ENCODE peak calls at places on chromosomes 1 and 21, in four cellular contexts. X, J, C and B are unnamed samples.

GRCh38 chr1:242890211-242890741 is 364.8 kb downstream of the CEP170 start:
- DNase-seq in C (no peak), X (no peak), J (no peak), B (peak)

GRCh38 chr1:47763456-47764171 is 233.6 kb downstream of the TRABD2B start:
- DNase-seq in C (no peak), X (no peak), J (no peak), B (no peak)

GRCh38 chr1:40780678-40781613 is 2.6 kb upstream of the KCNQ4 start:
- DNase-seq in J (no peak), X (no peak), C (no peak), B (no peak)

GRCh38 chr1:200367841-200368534 is 41.8 kb downstream of the ZNF281 start:
- DNase-seq in X (no peak), J (no peak), C (no peak), B (no peak)

GRCh38 chr1:234604726-234605492 is 5.1 kb downstream of the IRF2BP2 start:
- DNase-seq in X (no peak), J (peak), C (no peak), B (no peak)

GRCh38 chr1:67708606-67709005 is 23.6 kb downstream of the GADD45A start:
- DNase-seq in C (no peak), J (no peak), X (no peak), B (no peak)

GRCh38 chr1:30745156-30745833 is 12.3 kb downstream of the LAPTM5 start:
- DNase-seq in J (no peak), C (peak), X (no peak), B (no peak)

GRCh38 chr1:212557739-212558664 is 50.6 kb upstream of the ATF3 start:
- DNase-seq in C (no peak), X (peak), J (peak), B (peak)

GRCh38 chr1:171794085-171794484 is 12.6 kb downstream of the METTL13 start:
- DNase-seq in C (peak), X (no peak), J (no peak), B (no peak)

DNA sequence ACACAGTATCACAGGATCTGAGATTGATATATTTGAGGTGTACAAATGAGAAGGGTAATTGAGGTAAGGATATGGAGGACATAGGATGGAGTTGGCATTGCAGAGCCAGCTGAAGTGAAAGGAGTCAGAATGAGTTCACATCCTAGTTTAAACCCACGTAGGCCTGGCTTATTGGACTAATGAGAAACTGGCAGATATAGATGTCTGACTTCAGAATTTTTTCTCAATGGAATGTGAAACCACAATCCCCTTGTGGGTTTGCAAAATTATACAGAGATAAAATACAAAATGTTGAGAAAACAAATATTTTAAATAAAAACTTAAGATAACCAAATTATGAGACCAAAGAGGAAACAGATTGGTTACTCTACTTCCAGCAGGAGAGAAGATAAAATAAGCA is 277.5 kb upstream of the LRRC7 start:
- DNase-seq in C (no peak), X (no peak), J (no peak), B (no peak)
- TF ChIP-seq ELF4 in C (no peak), X (no peak), J (no peak), B (no peak)

GRCh38 chr1:91737650-91738049 is 148.3 kb downstream of the TGFBR3 start:
- DNase-seq in X (no peak), C (no peak), J (no peak), B (no peak)

GRCh38 chr1:91736146-91736998 is 149.6 kb downstream of the TGFBR3 start:
- DNase-seq in X (no peak), J (no peak), C (peak), B (no peak)

GRCh38 chr1:91735266-91735845 is 150.6 kb downstream of the TGFBR3 start:
- DNase-seq in J (no peak), X (no peak), C (peak), B (no peak)

GRCh38 chr1:91732991-91733390 is 153.0 kb downstream of the TGFBR3 start:
- DNase-seq in C (no peak), X (no peak), J (no peak), B (no peak)

DNA sequence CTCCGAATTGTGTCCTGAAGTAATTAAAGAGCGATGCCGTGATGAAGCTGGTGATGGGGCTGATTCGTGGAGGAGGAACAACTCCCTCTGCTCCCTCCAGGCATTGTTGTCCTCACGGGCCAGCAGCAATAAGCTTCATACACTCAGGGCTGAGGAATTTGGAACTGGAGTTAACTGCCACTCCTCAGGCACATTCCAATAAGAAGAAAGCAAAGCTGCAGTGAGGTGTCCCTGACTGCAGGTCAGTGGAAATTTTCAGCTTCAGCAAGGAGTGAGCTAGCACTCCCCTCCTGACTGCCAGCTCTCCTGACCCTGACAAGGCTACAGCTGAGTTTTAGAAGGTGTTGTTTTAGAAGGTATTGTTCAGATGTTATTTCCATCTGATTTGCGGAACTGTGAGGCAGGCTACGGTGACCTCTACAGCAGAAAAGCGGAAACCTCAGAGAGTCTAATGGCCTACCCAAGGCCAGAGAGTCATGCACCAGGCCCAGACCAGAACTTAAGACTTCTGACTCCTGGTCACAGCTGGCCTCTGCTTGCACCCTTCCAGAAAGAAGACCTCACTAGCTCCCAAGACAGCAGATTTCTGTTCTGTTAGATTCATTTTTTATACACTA is 148.8 kb downstream of the TGFBR3 start:
- DNase-seq in X (peak), J (no peak), C (peak), B (no peak)
- TF ChIP-seq ELF4 in X (no peak), J (no peak), C (no peak), B (no peak)

GRCh38 chr1:245677446-245678240 is 522.9 kb downstream of the KIF26B start:
- DNase-seq in C (no peak), X (no peak), J (no peak), B (no peak)
- TF ChIP-seq ELF4 in C (no peak), X (no peak), J (no peak), B (no peak)

DNA sequence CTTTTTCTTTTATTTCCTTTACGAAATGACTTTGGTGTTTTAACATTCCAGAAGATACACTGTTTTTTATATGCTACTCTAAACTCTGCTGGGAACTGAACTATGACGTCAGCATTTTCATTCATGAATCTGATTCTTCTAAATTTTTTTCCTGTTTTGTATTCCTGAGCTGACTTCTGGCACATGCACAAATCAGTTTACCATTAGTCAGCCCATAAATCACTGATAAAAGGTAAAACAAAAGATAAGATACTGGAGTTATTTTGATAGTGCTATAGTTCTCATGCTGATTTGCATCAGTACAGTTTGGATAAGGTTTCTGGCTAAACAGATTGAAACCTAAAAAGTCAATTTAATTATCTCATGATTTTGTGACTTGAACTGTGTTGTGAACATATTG is 10.4 kb downstream of the CAMTA1 start:
- DNase-seq in C (no peak), J (no peak), X (no peak), B (no peak)
- TF ChIP-seq ELF4 in C (no peak), J (no peak), X (no peak), B (no peak)

GRCh38 chr21:30463713-30464112 is 16.5 kb downstream of the KRTAP19-1 start:
- DNase-seq in C (no peak), J (peak), X (no peak), B (no peak)

GRCh38 chr21:30468912-30469812 is 11.0 kb downstream of the KRTAP19-1 start:
- DNase-seq in X (peak), C (no peak), J (no peak), B (no peak)
- TF ChIP-seq ELF4 in X (no peak), C (no peak), J (no peak), B (no peak)